ENCODE peak calls at places on chromosome 7, in four cellular contexts. X is breast epithelium, W is NCI-H1105 treated with DMSO at 0.1 percent for 48 hours, Z is mesothelial cell of epicardium. V is an unnamed sample.

GRCh38 chr7:116438274-116438673 is 61.3 kb upstream of the CAV2 start:
- DNase-seq in X (no peak), Z (no peak), W (no peak), V (no peak)

GRCh38 chr7:170551-171363 is 21.6 kb upstream of the FAM20C start:
- DNase-seq in W (no peak), Z (no peak), X (no peak), V (no peak)

GRCh38 chr7:44383566-44383965 is 58.2 kb upstream of the CAMK2B start:
- DNase-seq in W (no peak), X (no peak), Z (peak; percentile 11), V (no peak)

GRCh38 chr7:139582130-139582650 is 58.7 kb downstream of the CLEC2L start:
- DNase-seq in Z (peak; percentile 25), W (no peak), X (no peak), V (no peak)

GRCh38 chr7:50307368-50308012 is 3.0 kb downstream of the IKZF1 start:
- DNase-seq in X (no peak), W (no peak), Z (no peak), V (no peak)

GRCh38 chr7:158655931-158656441 is 48.6 kb downstream of the NCAPG2 start:
- DNase-seq in X (no peak), Z (no peak), W (no peak), V (no peak)

GRCh38 chr7:18901881-18902280 is 215.6 kb downstream of the TWIST1 start:
- DNase-seq in X (no peak), W (no peak), Z (no peak), V (no peak)

GRCh38 chr7:30469303-30469702 is 9.3 kb downstream of the NOD1 start:
- DNase-seq in X (peak; percentile 93), Z (peak; percentile 72), W (no peak), V (no peak)

GRCh38 chr7:128035712-128036111 is 4.5 kb upstream of the LRRC4 start:
- DNase-seq in X (no peak), Z (no peak), W (peak; percentile 35), V (no peak)